ENCODE peak calls at places on chromosomes 11 and 22, in eight cellular contexts. I is cardiac fibroblast, F is IMR-90, Z is GM23338, H is AG09319, K is astrocyte, W is glutamatergic neuron, D is nephron progenitor cell. T is an unnamed sample.

GRCh38 chr11:27025957-27026356 is 14.7 kb upstream of the BBOX1 start:
- DNase-seq in F (no peak), I (no peak), H (no peak), Z (no peak), W (no peak), D (no peak), K (no peak), T (no peak)

GRCh38 chr11:13429288-13429687 is 33.7 kb downstream of the BTBD10 start:
- DNase-seq in I (no peak), F (no peak), K (no peak), H (no peak), Z (no peak), W (no peak), D (no peak), T (no peak)

GRCh38 chr11:46736615-46737014 is 17.6 kb downstream of the F2 start:
- DNase-seq in I (no peak), Z (no peak), D (no peak), W (no peak), F (no peak), H (no peak), K (no peak), T (no peak)

GRCh38 chr22:29022101-29022817 is 39.4 kb downstream of the C22orf31 start:
- DNase-seq in F (no peak), D (no peak), I (no peak), W (no peak), H (no peak), Z (no peak), K (no peak), T (no peak)

GRCh38 chr11:78291754-78292108 is 103.0 kb downstream of the USP35 start:
- DNase-seq in K (no peak), F (no peak), Z (no peak), I (no peak), H (no peak), D (no peak), W (no peak), T (no peak)

GRCh38 chr11:79100093-79100704 is 340.6 kb downstream of the TENM4 start:
- DNase-seq in F (peak; percentile 55), K (no peak), I (peak; percentile 77), D (peak; percentile 49), H (no peak), Z (peak; percentile 78), W (peak; percentile 56), T (peak; percentile 19)

GRCh38 chr22:50531546-50532352 is 1.9 kb upstream of the TYMP start:
- DNase-seq in I (peak; percentile 87), D (peak; percentile 74), Z (peak; percentile 76), H (no peak), W (peak; percentile 70), F (peak; percentile 41), K (peak; percentile 34), T (peak; percentile 52)

GRCh38 chr11:93031386-93031785 is 61.9 kb downstream of the MTNR1B start:
- DNase-seq in K (peak; percentile 92), D (no peak), Z (peak; percentile 61), I (peak; percentile 10), H (no peak), W (no peak), F (peak; percentile 82), T (no peak)

GRCh38 chr22:48711669-48712068 is 1116.0 kb downstream of the BRD1 start:
- DNase-seq in F (no peak), H (no peak), K (no peak), Z (no peak), D (no peak), W (no peak), I (no peak), T (no peak)

GRCh38 chr11:57567512-57568329 is at the start of gene UBE2L6:
- DNase-seq in K (peak; percentile 8), F (no peak), H (no peak), I (peak; percentile 38), W (peak; percentile 92), D (peak; percentile 71), Z (peak; percentile 74), T (peak; percentile 5)

GRCh38 chr11:117020873-117021564 is 77.2 kb downstream of the SIK3 start:
- DNase-seq in Z (no peak), I (no peak), K (no peak), H (no peak), D (no peak), W (no peak), F (no peak), T (no peak)

GRCh38 chr11:126339073-126339865 is 16.2 kb upstream of the ST3GAL4 start:
- DNase-seq in H (no peak), W (no peak), D (no peak), Z (no peak), F (peak; percentile 73), K (no peak), I (no peak), T (no peak)

GRCh38 chr11:73528877-73529530 is 68.9 kb downstream of the FAM168A start:
- DNase-seq in W (no peak), H (no peak), D (no peak), F (no peak), K (no peak), I (no peak), Z (peak; percentile 42), T (no peak)

GRCh38 chr11:9569588-9570164 is 3.8 kb upstream of the WEE1 start:
- DNase-seq in F (no peak), K (no peak), D (no peak), Z (peak; percentile 28), I (no peak), W (no peak), H (no peak), T (no peak)

GRCh38 chr11:78188809-78189724 is at the start of gene USP35:
- DNase-seq in I (no peak), F (no peak), W (no peak), K (no peak), D (no peak), H (no peak), Z (peak; percentile 48), T (no peak)

GRCh38 chr11:85718126-85718943 is 32.3 kb upstream of the CCDC89 start:
- DNase-seq in K (no peak), W (no peak), F (peak; percentile 28), Z (no peak), I (no peak), D (no peak), H (no peak), T (no peak)

GRCh38 chr22:43314611-43315010 is 28.6 kb downstream of the SCUBE1 start:
- DNase-seq in K (no peak), H (no peak), I (no peak), W (peak; percentile 2), Z (no peak), D (no peak), F (no peak), T (no peak)

GRCh38 chr11:65885808-65886536 is 2.3 kb downstream of the FIBP start:
- DNase-seq in H (no peak), Z (no peak), I (no peak), K (no peak), D (no peak), W (no peak), F (no peak), T (no peak)

GRCh38 chr11:65546217-65546958 is 11.8 kb downstream of the LTBP3 start:
- DNase-seq in H (no peak), K (no peak), F (no peak), Z (peak; percentile 95), I (no peak), W (peak; percentile 91), D (peak; percentile 99), T (no peak)

GRCh38 chr11:7527029-7527428 is 13.2 kb downstream of the PPFIBP2 start:
- DNase-seq in Z (no peak), F (no peak), H (no peak), K (no peak), D (no peak), W (no peak), I (no peak), T (no peak)

GRCh38 chr22:37343863-37344734 is 61.8 kb downstream of the CYTH4 start:
- DNase-seq in D (no peak), F (no peak), K (no peak), W (no peak), H (no peak), Z (no peak), I (no peak), T (no peak)

GRCh38 chr11:64590763-64591221 is at the start of gene SLC22A12:
- DNase-seq in H (no peak), I (no peak), D (no peak), K (no peak), Z (no peak), F (no peak), W (no peak), T (no peak)

GRCh38 chr11:41613321-41613720 is 153.9 kb upstream of the LRRC4C start:
- DNase-seq in F (no peak), Z (no peak), W (no peak), D (no peak), H (no peak), I (no peak), K (peak; percentile 60), T (no peak)

GRCh38 chr11:41612415-41612814 is 153.0 kb upstream of the LRRC4C start:
- DNase-seq in W (no peak), F (no peak), H (no peak), K (peak; percentile 13), Z (peak; percentile 62), D (no peak), I (peak; percentile 1), T (no peak)
- TF ChIP-seq CTCF in W (no peak), F (no peak), H (no peak), K (peak; percentile 27), Z (peak; percentile 64), D (no peak), I (peak; percentile 37), T (no peak)

DNA sequence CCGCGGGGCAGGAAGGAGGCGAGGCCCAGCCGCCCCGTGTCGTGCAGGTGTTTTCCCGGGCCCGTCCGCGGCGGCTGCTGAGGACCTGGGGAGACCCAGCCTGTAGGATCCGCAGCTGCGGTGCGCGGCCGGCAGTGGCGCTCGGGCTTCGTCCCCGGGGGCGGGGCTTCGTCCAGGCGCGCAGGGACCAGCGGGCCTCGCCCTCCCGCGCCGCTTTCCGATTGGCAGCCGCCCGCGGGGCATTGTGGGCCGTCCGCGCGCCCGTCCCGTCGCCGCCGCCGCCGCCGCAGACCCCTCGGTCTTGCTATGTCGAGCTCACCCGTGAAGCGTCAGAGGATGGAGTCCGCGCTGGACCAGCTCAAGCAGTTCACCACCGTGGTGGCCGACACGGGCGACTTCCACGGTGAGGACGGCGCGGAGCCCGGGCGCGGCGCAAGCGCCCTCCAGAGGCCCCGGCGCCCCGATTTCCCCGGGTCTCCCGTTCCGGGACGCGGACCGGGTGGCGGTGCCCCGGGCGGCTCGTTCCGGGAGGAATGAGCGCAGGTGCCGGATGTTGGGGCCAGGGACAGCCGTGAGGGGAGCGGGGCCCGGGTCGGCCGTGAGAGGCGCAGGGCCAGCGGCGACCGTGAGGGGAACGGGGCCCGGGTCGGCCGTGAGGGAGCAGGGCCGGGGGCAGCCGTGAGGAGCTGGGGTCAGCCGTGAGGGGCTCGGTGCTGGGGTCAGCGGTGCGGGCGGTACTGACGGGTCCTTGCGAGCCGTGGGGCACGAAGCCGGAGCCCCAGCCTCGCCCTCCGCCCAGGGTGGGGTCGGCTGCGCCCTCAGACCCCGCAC is at the start of gene TALDO1:
- DNase-seq in D (peak; percentile 96), K (peak; percentile 57), I (peak; percentile 85), F (peak; percentile 76), Z (peak; percentile 97), W (peak; percentile 98), H (peak; percentile 51), T (peak; percentile 78)
- TF ChIP-seq CTCF in D (no peak), K (no peak), I (no peak), F (peak; percentile 32), Z (peak; percentile 11), W (no peak), H (no peak), T (peak; percentile 27)

GRCh38 chr22:21951931-21952465 is 650 bp downstream of the PPM1F start:
- DNase-seq in K (peak; percentile 42), I (peak; percentile 56), D (peak; percentile 54), W (peak; percentile 73), Z (peak; percentile 74), F (peak; percentile 53), H (no peak), T (peak; percentile 30)
- TF ChIP-seq CTCF in K (no peak), I (no peak), D (no peak), W (no peak), Z (no peak), F (no peak), H (no peak), T (no peak)

GRCh38 chr11:24609778-24610177 is 112.9 kb downstream of the LUZP2 start:
- DNase-seq in F (no peak), W (no peak), I (no peak), Z (no peak), H (no peak), D (no peak), K (no peak), T (no peak)
- TF ChIP-seq CTCF in F (no peak), W (no peak), I (no peak), Z (no peak), H (no peak), D (no peak), K (no peak), T (no peak)